ENCODE peak calls at places on chromosomes 2 and 18, in eight cellular contexts. One of them, this sample, is unnamed.

GRCh38 chr18:54031243-54031642 is 193.2 kb downstream of the MBD2 start:
- DNase-seq in foreskin fibroblast: no peak
- DNase-seq in astrocyte of the spinal cord: no peak
- DNase-seq in lower lobe of right lung: no peak
- DNase-seq in GM12864: no peak
- DNase-seq in choroid plexus epithelial cell: no peak
- DNase-seq in WTC11: no peak
- DNase-seq in prostate gland: no peak
- DNase-seq in this sample: no peak

GRCh38 chr2:235569837-235570236 is 76.0 kb downstream of the AGAP1 start:
- DNase-seq in prostate gland: no peak
- DNase-seq in choroid plexus epithelial cell: peak; percentile 30
- DNase-seq in WTC11: no peak
- DNase-seq in astrocyte of the spinal cord: no peak
- DNase-seq in lower lobe of right lung: no peak
- DNase-seq in GM12864: no peak
- DNase-seq in foreskin fibroblast: no peak
- DNase-seq in this sample: no peak

GRCh38 chr18:21179590-21180220 is 62.3 kb upstream of the GREB1L start:
- DNase-seq in lower lobe of right lung: no peak
- DNase-seq in choroid plexus epithelial cell: peak; percentile 86
- DNase-seq in WTC11: peak; percentile 59
- DNase-seq in foreskin fibroblast: peak; percentile 47
- DNase-seq in GM12864: peak; percentile 19
- DNase-seq in astrocyte of the spinal cord: peak; percentile 67
- DNase-seq in prostate gland: peak; percentile 46
- DNase-seq in this sample: peak; percentile 73

GRCh38 chr2:8495189-8495855 is 186.5 kb upstream of the ID2 start:
- DNase-seq in WTC11: no peak
- DNase-seq in prostate gland: no peak
- DNase-seq in foreskin fibroblast: no peak
- DNase-seq in choroid plexus epithelial cell: no peak
- DNase-seq in GM12864: no peak
- DNase-seq in astrocyte of the spinal cord: no peak
- DNase-seq in lower lobe of right lung: no peak
- DNase-seq in this sample: no peak

GRCh38 chr2:107588960-107589542 is 237.6 kb upstream of the RGPD4 start:
- DNase-seq in prostate gland: no peak
- DNase-seq in foreskin fibroblast: no peak
- DNase-seq in astrocyte of the spinal cord: peak; percentile 58
- DNase-seq in WTC11: no peak
- DNase-seq in lower lobe of right lung: no peak
- DNase-seq in GM12864: no peak
- DNase-seq in choroid plexus epithelial cell: peak; percentile 52
- DNase-seq in this sample: no peak

GRCh38 chr2:66440692-66441091 is 5.8 kb downstream of the MEIS1 start:
- DNase-seq in WTC11: no peak
- DNase-seq in foreskin fibroblast: peak; percentile 56
- DNase-seq in astrocyte of the spinal cord: peak; percentile 68
- DNase-seq in choroid plexus epithelial cell: peak; percentile 37
- DNase-seq in prostate gland: no peak
- DNase-seq in GM12864: no peak
- DNase-seq in lower lobe of right lung: no peak
- DNase-seq in this sample: no peak

GRCh38 chr18:10916865-10917264 is 232.5 kb downstream of the PIEZO2 start:
- DNase-seq in foreskin fibroblast: no peak
- DNase-seq in choroid plexus epithelial cell: no peak
- DNase-seq in astrocyte of the spinal cord: peak; percentile 1
- DNase-seq in prostate gland: no peak
- DNase-seq in lower lobe of right lung: no peak
- DNase-seq in WTC11: no peak
- DNase-seq in GM12864: no peak
- DNase-seq in this sample: no peak

GRCh38 chr2:71157124-71157802 is 26.8 kb downstream of the MPHOSPH10 start:
- DNase-seq in lower lobe of right lung: peak; percentile 52
- DNase-seq in choroid plexus epithelial cell: peak; percentile 45
- DNase-seq in prostate gland: peak; percentile 16
- DNase-seq in foreskin fibroblast: no peak
- DNase-seq in GM12864: no peak
- DNase-seq in astrocyte of the spinal cord: peak; percentile 13
- DNase-seq in WTC11: peak; percentile 91
- DNase-seq in this sample: peak; percentile 79

GRCh38 chr2:10499275-10499907 is 51.3 kb upstream of the ODC1 start:
- DNase-seq in prostate gland: no peak
- DNase-seq in choroid plexus epithelial cell: no peak
- DNase-seq in GM12864: no peak
- DNase-seq in foreskin fibroblast: no peak
- DNase-seq in astrocyte of the spinal cord: no peak
- DNase-seq in WTC11: no peak
- DNase-seq in lower lobe of right lung: no peak
- DNase-seq in this sample: no peak

GRCh38 chr18:24071029-24071428 is 56.5 kb downstream of the TTC39C start:
- DNase-seq in GM12864: no peak
- DNase-seq in prostate gland: no peak
- DNase-seq in foreskin fibroblast: no peak
- DNase-seq in lower lobe of right lung: no peak
- DNase-seq in astrocyte of the spinal cord: no peak
- DNase-seq in choroid plexus epithelial cell: no peak
- DNase-seq in WTC11: no peak
- DNase-seq in this sample: no peak

GRCh38 chr18:60339018-60339417 is 33.6 kb downstream of the MC4R start:
- DNase-seq in prostate gland: no peak
- DNase-seq in astrocyte of the spinal cord: no peak
- DNase-seq in GM12864: no peak
- DNase-seq in choroid plexus epithelial cell: no peak
- DNase-seq in lower lobe of right lung: no peak
- DNase-seq in foreskin fibroblast: no peak
- DNase-seq in WTC11: no peak
- DNase-seq in this sample: no peak

GRCh38 chr18:72638353-72638752 is 94.2 kb upstream of the CBLN2 start:
- DNase-seq in WTC11: no peak
- DNase-seq in choroid plexus epithelial cell: no peak
- DNase-seq in GM12864: no peak
- DNase-seq in lower lobe of right lung: no peak
- DNase-seq in foreskin fibroblast: no peak
- DNase-seq in astrocyte of the spinal cord: no peak
- DNase-seq in prostate gland: no peak
- DNase-seq in this sample: no peak

GRCh38 chr2:100919316-100919715 is 82.8 kb upstream of the RPL31 start:
- DNase-seq in GM12864: no peak
- DNase-seq in WTC11: peak; percentile 67
- DNase-seq in astrocyte of the spinal cord: no peak
- DNase-seq in foreskin fibroblast: no peak
- DNase-seq in choroid plexus epithelial cell: no peak
- DNase-seq in lower lobe of right lung: no peak
- DNase-seq in prostate gland: no peak
- DNase-seq in this sample: peak; percentile 35

GRCh38 chr18:77108001-77108692 is 24.4 kb downstream of the MBP start:
- DNase-seq in foreskin fibroblast: peak; percentile 92
- DNase-seq in astrocyte of the spinal cord: peak; percentile 82
- DNase-seq in prostate gland: no peak
- DNase-seq in GM12864: no peak
- DNase-seq in lower lobe of right lung: no peak
- DNase-seq in choroid plexus epithelial cell: peak; percentile 93
- DNase-seq in WTC11: no peak
- DNase-seq in this sample: peak; percentile 57

GRCh38 chr18:34620258-34620861 is 89.7 kb upstream of the DTNA start:
- DNase-seq in foreskin fibroblast: no peak
- DNase-seq in astrocyte of the spinal cord: no peak
- DNase-seq in WTC11: no peak
- DNase-seq in lower lobe of right lung: no peak
- DNase-seq in choroid plexus epithelial cell: no peak
- DNase-seq in GM12864: no peak
- DNase-seq in prostate gland: no peak
- DNase-seq in this sample: no peak

GRCh38 chr2:230660294-230661060 is 52.2 kb upstream of the CAB39 start:
- DNase-seq in GM12864: no peak
- DNase-seq in foreskin fibroblast: no peak
- DNase-seq in WTC11: no peak
- DNase-seq in lower lobe of right lung: peak; percentile 75
- DNase-seq in prostate gland: no peak
- DNase-seq in astrocyte of the spinal cord: no peak
- DNase-seq in choroid plexus epithelial cell: no peak
- DNase-seq in this sample: peak; percentile 85

GRCh38 chr2:5985551-5986229 is 293.5 kb downstream of the SOX11 start:
- DNase-seq in WTC11: no peak
- DNase-seq in astrocyte of the spinal cord: no peak
- DNase-seq in prostate gland: no peak
- DNase-seq in choroid plexus epithelial cell: no peak
- DNase-seq in GM12864: no peak
- DNase-seq in foreskin fibroblast: no peak
- DNase-seq in lower lobe of right lung: no peak
- DNase-seq in this sample: no peak

GRCh38 chr2:199742884-199743283 is 108.1 kb downstream of the FTCDNL1 start:
- DNase-seq in foreskin fibroblast: no peak
- DNase-seq in astrocyte of the spinal cord: no peak
- DNase-seq in prostate gland: no peak
- DNase-seq in choroid plexus epithelial cell: no peak
- DNase-seq in GM12864: no peak
- DNase-seq in WTC11: no peak
- DNase-seq in lower lobe of right lung: no peak
- DNase-seq in this sample: no peak

GRCh38 chr2:132729572-132729971 is 59.6 kb upstream of the LYPD1 start:
- DNase-seq in lower lobe of right lung: no peak
- DNase-seq in astrocyte of the spinal cord: no peak
- DNase-seq in WTC11: no peak
- DNase-seq in foreskin fibroblast: no peak
- DNase-seq in GM12864: no peak
- DNase-seq in prostate gland: no peak
- DNase-seq in choroid plexus epithelial cell: no peak
- DNase-seq in this sample: no peak

GRCh38 chr2:219661197-219661954 is 33.9 kb downstream of the SLC4A3 start:
- DNase-seq in lower lobe of right lung: no peak
- DNase-seq in GM12864: no peak
- DNase-seq in astrocyte of the spinal cord: no peak
- DNase-seq in choroid plexus epithelial cell: peak; percentile 30
- DNase-seq in prostate gland: no peak
- DNase-seq in WTC11: no peak
- DNase-seq in foreskin fibroblast: no peak
- DNase-seq in this sample: no peak

GRCh38 chr2:6913415-6914157 is 3.6 kb upstream of the RNF144A start:
- DNase-seq in choroid plexus epithelial cell: no peak
- DNase-seq in astrocyte of the spinal cord: no peak
- DNase-seq in lower lobe of right lung: no peak
- DNase-seq in prostate gland: no peak
- DNase-seq in foreskin fibroblast: no peak
- DNase-seq in GM12864: no peak
- DNase-seq in WTC11: no peak
- DNase-seq in this sample: peak; percentile 77

GRCh38 chr2:222900354-222900753 is 39.5 kb downstream of the ACSL3 start:
- DNase-seq in GM12864: no peak
- DNase-seq in prostate gland: no peak
- DNase-seq in astrocyte of the spinal cord: peak; percentile 82
- DNase-seq in lower lobe of right lung: no peak
- DNase-seq in foreskin fibroblast: peak; percentile 42
- DNase-seq in choroid plexus epithelial cell: peak; percentile 77
- DNase-seq in WTC11: no peak
- DNase-seq in this sample: no peak
- TF ChIP-seq CTCF in GM12864: no peak
- TF ChIP-seq CTCF in prostate gland: no peak
- TF ChIP-seq CTCF in astrocyte of the spinal cord: no peak
- TF ChIP-seq CTCF in lower lobe of right lung: no peak
- TF ChIP-seq CTCF in foreskin fibroblast: no peak
- TF ChIP-seq CTCF in choroid plexus epithelial cell: no peak
- TF ChIP-seq CTCF in WTC11: no peak
- TF ChIP-seq CTCF in this sample: no peak

GRCh38 chr2:147628971-147629421 is 215.8 kb upstream of the ACVR2A start:
- DNase-seq in foreskin fibroblast: no peak
- DNase-seq in GM12864: no peak
- DNase-seq in choroid plexus epithelial cell: no peak
- DNase-seq in lower lobe of right lung: no peak
- DNase-seq in prostate gland: no peak
- DNase-seq in astrocyte of the spinal cord: no peak
- DNase-seq in WTC11: no peak
- DNase-seq in this sample: no peak
- TF ChIP-seq CTCF in foreskin fibroblast: no peak
- TF ChIP-seq CTCF in GM12864: no peak
- TF ChIP-seq CTCF in choroid plexus epithelial cell: no peak
- TF ChIP-seq CTCF in lower lobe of right lung: no peak
- TF ChIP-seq CTCF in prostate gland: no peak
- TF ChIP-seq CTCF in astrocyte of the spinal cord: no peak
- TF ChIP-seq CTCF in WTC11: no peak
- TF ChIP-seq CTCF in this sample: no peak

DNA sequence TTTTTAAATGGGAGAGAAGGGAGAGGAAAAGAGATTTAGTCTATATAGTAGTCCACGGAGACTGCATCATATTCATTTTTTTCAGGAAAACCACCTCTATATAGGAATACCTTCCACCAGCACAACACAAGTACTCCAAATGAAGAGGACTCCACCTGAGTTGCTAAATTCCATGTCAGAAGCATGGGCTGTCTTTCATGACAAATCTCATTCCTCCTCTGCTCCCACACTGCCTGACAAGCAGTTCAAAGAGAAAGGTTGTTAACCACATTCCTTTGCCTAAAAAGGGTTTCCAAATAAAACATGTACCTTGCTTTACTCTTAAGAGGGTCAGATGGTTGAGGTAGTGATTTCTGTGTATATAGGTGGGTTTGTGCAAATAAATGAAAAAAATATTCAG is 122.0 kb downstream of the TMEFF2 start:
- DNase-seq in lower lobe of right lung: no peak
- DNase-seq in foreskin fibroblast: no peak
- DNase-seq in GM12864: no peak
- DNase-seq in choroid plexus epithelial cell: no peak
- DNase-seq in WTC11: no peak
- DNase-seq in prostate gland: no peak
- DNase-seq in astrocyte of the spinal cord: no peak
- DNase-seq in this sample: no peak
- TF ChIP-seq CTCF in lower lobe of right lung: no peak
- TF ChIP-seq CTCF in foreskin fibroblast: no peak
- TF ChIP-seq CTCF in GM12864: no peak
- TF ChIP-seq CTCF in choroid plexus epithelial cell: no peak
- TF ChIP-seq CTCF in WTC11: no peak
- TF ChIP-seq CTCF in prostate gland: no peak
- TF ChIP-seq CTCF in astrocyte of the spinal cord: no peak
- TF ChIP-seq CTCF in this sample: no peak

DNA sequence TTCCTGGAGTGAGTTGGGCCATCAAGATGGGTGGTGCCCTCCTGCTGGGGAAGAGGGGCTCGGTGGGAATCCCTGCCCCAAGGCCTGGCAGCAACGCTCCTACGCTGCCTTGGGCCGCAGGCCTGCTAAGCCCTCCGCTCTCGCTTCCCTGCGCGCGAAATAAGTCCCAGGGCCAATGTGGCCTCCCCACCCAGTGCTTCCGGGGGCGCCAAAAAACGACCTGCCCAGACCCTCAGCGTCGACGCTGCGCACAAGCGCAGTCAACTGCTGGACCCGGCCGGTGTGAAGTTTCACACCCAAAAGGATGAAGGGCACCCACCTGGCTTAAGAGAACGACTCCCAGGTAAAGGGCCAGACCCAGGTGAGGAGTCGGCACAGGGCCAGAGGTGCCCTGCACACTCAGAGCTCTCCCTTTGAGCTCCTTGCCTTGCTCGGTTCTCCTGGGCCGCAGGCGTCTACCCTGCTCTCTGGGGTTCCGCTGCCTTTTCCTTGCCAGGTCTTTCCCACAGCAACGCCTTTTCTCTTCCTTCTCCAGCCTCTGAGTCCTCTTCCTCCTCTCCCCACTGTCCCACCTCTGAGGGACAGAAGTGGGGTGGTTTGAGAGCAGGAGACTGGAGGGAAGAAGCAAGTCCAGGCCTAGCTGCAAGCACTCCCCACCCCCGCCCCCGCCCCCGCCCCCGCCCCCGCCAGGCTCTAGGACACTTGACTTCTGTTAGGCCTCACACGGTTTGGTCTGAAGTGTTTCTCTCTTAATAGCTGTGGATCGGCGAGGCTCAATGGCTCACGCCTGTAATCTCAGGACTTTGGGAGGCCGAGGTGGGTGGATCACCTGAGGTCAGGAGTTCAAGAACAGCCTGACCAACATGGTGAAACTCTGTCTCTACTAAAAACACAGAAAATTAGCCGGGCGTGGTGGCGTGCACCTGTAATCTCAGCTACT is at the start of gene DNAJC5G:
- DNase-seq in lower lobe of right lung: no peak
- DNase-seq in prostate gland: no peak
- DNase-seq in choroid plexus epithelial cell: no peak
- DNase-seq in WTC11: no peak
- DNase-seq in GM12864: no peak
- DNase-seq in foreskin fibroblast: no peak
- DNase-seq in astrocyte of the spinal cord: no peak
- DNase-seq in this sample: no peak
- TF ChIP-seq CTCF in lower lobe of right lung: no peak
- TF ChIP-seq CTCF in prostate gland: no peak
- TF ChIP-seq CTCF in choroid plexus epithelial cell: no peak
- TF ChIP-seq CTCF in WTC11: no peak
- TF ChIP-seq CTCF in GM12864: no peak
- TF ChIP-seq CTCF in foreskin fibroblast: no peak
- TF ChIP-seq CTCF in astrocyte of the spinal cord: no peak
- TF ChIP-seq CTCF in this sample: no peak